ENCODE peak calls at places on chromosomes 7 and 10, in five cellular contexts. N is kidney epithelial cell, E is hepatocyte, Q is fibroblast of lung, O is GM23338. F is an unnamed sample.

GRCh38 chr7:87475359-87476178 is at the start of gene ABCB4:
- DNase-seq in N (no peak), E (peak; percentile 46), Q (peak; percentile 22), O (peak; percentile 39), F (peak; percentile 50)

GRCh38 chr7:86953653-86954336 is 105.7 kb downstream of the ELAPOR2 start:
- DNase-seq in N (no peak), E (no peak), Q (no peak), O (no peak), F (no peak)

GRCh38 chr7:41097501-41097900 is 605.4 kb downstream of the INHBA start:
- DNase-seq in N (no peak), E (no peak), Q (peak; percentile 99), O (no peak), F (no peak)

GRCh38 chr7:6654113-6654841 is 17.2 kb downstream of the ZNF316 start:
- DNase-seq in N (no peak), E (no peak), Q (no peak), O (no peak), F (no peak)

GRCh38 chr7:25663877-25664276 is 435.6 kb upstream of the NPVF start:
- DNase-seq in N (no peak), E (no peak), Q (no peak), O (no peak), F (no peak)

GRCh38 chr10:43648083-43648391 is 644 bp downstream of the ZNF32 start:
- DNase-seq in N (no peak), E (no peak), Q (no peak), O (no peak), F (no peak)

GRCh38 chr10:35979116-35979515 is 337.0 kb upstream of the FZD8 start:
- DNase-seq in N (no peak), E (no peak), Q (no peak), O (no peak), F (no peak)

GRCh38 chr7:11714676-11715075 is 117.3 kb downstream of the THSD7A start:
- DNase-seq in N (no peak), E (no peak), Q (peak; percentile 55), O (no peak), F (no peak)

GRCh38 chr7:77940647-77941046 is 142.1 kb downstream of the PHTF2 start:
- DNase-seq in N (no peak), E (peak; percentile 50), Q (peak; percentile 25), O (peak; percentile 64), F (no peak)

GRCh38 chr10:46231087-46231486 is 55.7 kb upstream of the ANTXRL start:
- DNase-seq in N (no peak), E (no peak), Q (no peak), O (no peak), F (no peak)

GRCh38 chr7:117152213-117153007 is 170.4 kb downstream of the WNT2 start:
- DNase-seq in N (no peak), E (no peak), Q (no peak), O (no peak), F (no peak)

GRCh38 chr7:140501941-140502340 is 22.6 kb upstream of the MKRN1 start:
- DNase-seq in N (no peak), E (no peak), Q (no peak), O (no peak), F (no peak)

GRCh38 chr7:78018541-78019456 is 220.2 kb downstream of the PHTF2 start:
- DNase-seq in N (no peak), E (no peak), Q (peak; percentile 57), O (peak; percentile 37), F (no peak)

GRCh38 chr10:29470355-29470705 is 164.4 kb downstream of the SVIL start:
- DNase-seq in N (no peak), E (peak; percentile 44), Q (no peak), O (peak; percentile 78), F (no peak)

GRCh38 chr7:10560497-10560896 is 413.2 kb upstream of the PHF14 start:
- DNase-seq in N (no peak), E (no peak), Q (no peak), O (no peak), F (no peak)

GRCh38 chr10:132123606-132124005 is 57.9 kb downstream of the JAKMIP3 start:
- DNase-seq in N (no peak), E (no peak), Q (no peak), O (no peak), F (no peak)

GRCh38 chr10:16816142-16816541 is 1.1 kb downstream of the RSU1 start:
- DNase-seq in N (no peak), E (no peak), Q (no peak), O (no peak), F (no peak)

GRCh38 chr10:118698421-118698820 is 56.3 kb downstream of the CACUL1 start:
- DNase-seq in N (peak; percentile 31), E (peak; percentile 35), Q (peak; percentile 86), O (no peak), F (no peak)

GRCh38 chr7:55133630-55134392 is 115.0 kb downstream of the EGFR start:
- DNase-seq in N (peak; percentile 80), E (peak; percentile 87), Q (peak; percentile 99), O (no peak), F (no peak)

GRCh38 chr7:117673367-117673766 is 193.5 kb downstream of the CFTR start:
- DNase-seq in N (no peak), E (peak; percentile 73), Q (peak; percentile 39), O (peak; percentile 81), F (no peak)

DNA sequence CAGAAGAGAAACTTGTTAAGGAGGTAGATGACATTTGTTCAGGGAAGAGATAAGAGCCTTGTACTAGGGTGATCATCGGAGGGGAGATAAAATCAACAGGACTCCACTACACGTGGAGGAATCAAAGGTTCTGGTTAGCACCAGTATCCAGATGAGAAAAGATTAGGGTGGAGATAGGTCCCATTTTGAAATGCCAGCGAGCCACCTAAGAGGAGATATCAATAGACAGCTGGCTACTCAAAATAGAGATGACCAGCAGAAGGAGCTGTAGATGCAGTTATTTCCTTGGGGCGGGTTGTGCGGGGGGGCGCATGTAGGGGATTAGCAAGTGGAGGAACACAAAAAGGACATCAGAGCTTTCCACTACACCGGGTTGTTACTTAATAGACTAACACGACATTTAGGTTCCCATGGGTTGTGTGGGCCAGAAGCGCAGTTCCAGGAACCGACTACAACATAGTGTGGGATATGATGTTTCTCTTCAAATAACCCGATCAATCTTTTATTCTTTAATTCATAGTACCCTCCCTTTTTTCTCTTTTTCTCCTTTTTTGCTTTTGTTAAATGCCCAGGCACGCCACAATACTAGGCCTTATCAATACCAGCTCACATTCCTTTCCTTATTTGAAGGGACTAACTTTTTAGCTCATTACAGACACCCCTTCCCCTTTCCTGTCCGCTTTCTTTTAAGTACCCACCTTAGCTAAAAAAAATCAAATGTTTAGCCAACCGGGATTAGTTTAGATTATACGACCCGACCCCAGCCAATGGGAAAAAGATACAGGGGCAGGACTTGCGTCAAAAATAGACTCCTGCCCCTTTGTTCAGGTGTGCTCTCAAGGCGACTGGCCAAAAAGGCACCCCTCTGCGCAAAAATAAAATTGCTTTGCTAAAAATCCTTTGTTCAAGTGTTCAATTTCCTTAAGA is 2.0 kb upstream of the KIF11 start:
- DNase-seq in N (no peak), E (peak; percentile 60), Q (peak; percentile 62), O (peak; percentile 72), F (peak; percentile 27)
- TF ChIP-seq CTCF in N (peak; percentile 43), E (peak; percentile 41), Q (peak; percentile 46), O (peak; percentile 54), F (no peak)

GRCh38 chr7:142301923-142302550 is 44.2 kb upstream of the PRSS58 start:
- DNase-seq in N (no peak), E (no peak), Q (peak; percentile 6), O (peak; percentile 60), F (no peak)

GRCh38 chr7:142300689-142301088 is 42.8 kb upstream of the PRSS58 start:
- DNase-seq in N (no peak), E (no peak), Q (no peak), O (peak; percentile 90), F (no peak)

GRCh38 chr7:142301299-142301698 is 43.4 kb upstream of the PRSS58 start:
- DNase-seq in N (no peak), E (no peak), Q (no peak), O (no peak), F (no peak)

GRCh38 chr7:142307246-142307900 is 49.5 kb upstream of the PRSS58 start:
- DNase-seq in N (no peak), E (no peak), Q (no peak), O (no peak), F (no peak)

DNA sequence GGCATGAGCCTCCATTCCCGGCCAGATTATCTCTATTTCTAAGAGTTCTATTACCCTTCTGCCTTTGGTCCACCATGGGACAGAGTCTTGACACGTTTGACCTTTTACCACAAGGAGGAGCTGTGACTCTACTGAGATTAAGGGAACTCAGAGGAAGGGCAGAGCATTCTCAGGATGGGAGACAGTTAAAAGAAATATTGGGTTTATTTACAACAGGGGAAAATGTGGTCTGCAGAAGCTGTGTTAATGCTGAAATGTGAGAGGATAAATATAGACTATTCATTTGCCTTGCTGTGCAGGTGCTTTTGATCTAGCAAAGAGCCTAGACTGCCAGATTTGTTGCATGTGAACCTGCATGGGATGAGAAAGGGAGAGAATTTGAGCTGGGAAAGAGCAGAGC is 45.8 kb upstream of the PRSS58 start:
- DNase-seq in N (no peak), E (peak; percentile 45), Q (no peak), O (peak; percentile 83), F (no peak)
- TF ChIP-seq CTCF in N (no peak), E (peak; percentile 31), Q (no peak), O (peak; percentile 85), F (no peak)

GRCh38 chr10:124301736-124302135 is 117.0 kb downstream of the OAT start:
- DNase-seq in N (no peak), E (no peak), Q (no peak), O (no peak), F (no peak)

GRCh38 chr10:124300735-124301134 is 118.0 kb downstream of the OAT start:
- DNase-seq in N (no peak), E (no peak), Q (no peak), O (no peak), F (no peak)

GRCh38 chr10:124300224-124300623 is 118.5 kb downstream of the OAT start:
- DNase-seq in N (no peak), E (no peak), Q (no peak), O (no peak), F (no peak)

GRCh38 chr10:124298891-124299290 is 119.8 kb downstream of the OAT start:
- DNase-seq in N (no peak), E (no peak), Q (no peak), O (no peak), F (peak; percentile 2)

DNA sequence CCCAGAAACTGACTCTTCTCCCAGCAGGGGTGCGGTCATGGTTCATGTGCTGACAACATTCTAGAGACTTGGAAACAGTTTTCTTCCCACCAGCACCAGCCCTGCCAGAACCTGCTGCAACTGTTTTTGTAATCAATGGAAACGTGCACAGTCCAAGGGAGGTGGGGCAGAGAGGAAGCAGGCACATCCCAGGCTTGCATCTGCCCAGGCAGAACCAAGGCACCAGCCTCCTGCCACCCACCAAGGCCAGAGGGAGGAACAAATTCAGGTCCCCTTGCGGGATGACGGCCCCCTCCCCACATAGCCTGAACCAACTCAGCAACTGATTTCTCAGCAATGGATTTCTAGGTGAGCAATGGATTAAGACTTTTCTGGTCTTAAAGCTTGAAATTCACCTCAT is 119.0 kb downstream of the OAT start:
- DNase-seq in N (no peak), E (no peak), Q (no peak), O (no peak), F (no peak)
- TF ChIP-seq CTCF in N (no peak), E (no peak), Q (no peak), O (no peak), F (no peak)

GRCh38 chr10:12717981-12718707 is 283.4 kb downstream of the CCDC3 start:
- DNase-seq in N (no peak), E (no peak), Q (peak; percentile 49), O (peak; percentile 42), F (no peak)
- TF ChIP-seq CTCF in N (peak; percentile 17), E (peak; percentile 47), Q (peak; percentile 8), O (peak; percentile 49), F (no peak)

F was measured in activated B cell treated with CpG ODN at 0.5 μM for 24 hours.